ENCODE peak calls at places on chromosomes 12 and 14, in five cellular contexts. X is K562, W is A549, P is HepG2, J is GM12878. R is an unnamed sample.

GRCh38 chr14:53432378-53432802 is 279.3 kb upstream of the DDHD1 start:
- DNase-seq in W (peak), J (no peak), P (peak), X (peak), R (peak)

GRCh38 chr12:95970905-95971304 is 25.2 kb downstream of the HAL start:
- DNase-seq in J (no peak), P (no peak), X (no peak), W (no peak), R (peak)

GRCh38 chr12:45343269-45344051 is 127.6 kb downstream of the ANO6 start:
- DNase-seq in J (no peak), X (no peak), P (peak), W (peak), R (no peak)

GRCh38 chr14:100889641-100890040 is 13.9 kb downstream of the RTL1 start:
- DNase-seq in X (no peak), J (no peak), W (no peak), P (no peak), R (peak)

GRCh38 chr14:35414365-35414764 is 9.8 kb upstream of the NFKBIA start:
- DNase-seq in J (no peak), X (no peak), P (no peak), W (no peak), R (no peak)

GRCh38 chr12:68613209-68613904 is 2.7 kb downstream of the RAP1B start:
- DNase-seq in P (no peak), W (no peak), X (no peak), J (no peak), R (no peak)

GRCh38 chr14:58963873-58964597 is 224.4 kb upstream of the DAAM1 start:
- DNase-seq in P (no peak), J (no peak), X (no peak), W (no peak), R (no peak)

GRCh38 chr12:65699251-65699650 is 125.0 kb upstream of the HMGA2 start:
- DNase-seq in X (no peak), W (no peak), P (no peak), J (no peak), R (no peak)

GRCh38 chr14:48035836-48036235 is 360.4 kb upstream of the MDGA2 start:
- DNase-seq in J (no peak), W (no peak), X (no peak), P (no peak), R (peak)

GRCh38 chr12:16325426-16325825 is 22.0 kb upstream of the MGST1 start:
- DNase-seq in J (no peak), X (no peak), P (no peak), W (no peak), R (no peak)

GRCh38 chr12:99450231-99450630 is 197.3 kb upstream of the GARIN6 start:
- DNase-seq in J (no peak), W (no peak), P (no peak), X (no peak), R (no peak)

GRCh38 chr12:113161415-113162016 is 12.0 kb downstream of the CFAP73 start:
- DNase-seq in W (peak), X (peak), J (no peak), P (no peak), R (peak)

GRCh38 chr12:31702047-31702446 is 26.8 kb downstream of the AMN1 start:
- DNase-seq in J (no peak), P (no peak), X (no peak), W (no peak), R (no peak)

GRCh38 chr14:72666610-72667009 is 227.3 kb downstream of the DPF3 start:
- DNase-seq in W (peak), J (no peak), X (no peak), P (no peak), R (no peak)

GRCh38 chr14:99605299-99605961 is 1.4 kb upstream of the CCDC85C start:
- DNase-seq in X (peak), W (peak), P (peak), J (no peak), R (peak)

GRCh38 chr14:24609667-24610344 is at the start of gene GZMH:
- DNase-seq in J (no peak), X (no peak), P (no peak), W (no peak), R (no peak)

GRCh38 chr12:64009321-64010068 is 165.0 kb downstream of the SRGAP1 start:
- DNase-seq in X (no peak), W (no peak), J (peak), P (no peak), R (no peak)

GRCh38 chr12:42180990-42181611 is 36.4 kb upstream of the GXYLT1 start:
- DNase-seq in W (no peak), J (no peak), P (peak), X (no peak), R (no peak)

GRCh38 chr12:25689996-25690501 is 137.0 kb upstream of the LMNTD1 start:
- DNase-seq in X (no peak), P (no peak), J (no peak), W (no peak), R (no peak)

GRCh38 chr12:52496590-52497071 is 3.6 kb upstream of the KRT6A start:
- DNase-seq in P (no peak), W (peak), J (no peak), X (no peak), R (peak)

GRCh38 chr12:100699209-100699608 is 95.4 kb upstream of the ANO4 start:
- DNase-seq in W (no peak), P (no peak), X (no peak), J (peak), R (no peak)

GRCh38 chr12:114698566-114699163 is 14.7 kb upstream of the TBX3 start:
- DNase-seq in X (no peak), P (no peak), J (no peak), W (no peak), R (peak)

GRCh38 chr12:119693006-119693405 is 25.1 kb downstream of the PRKAB1 start:
- DNase-seq in P (no peak), W (no peak), X (no peak), J (no peak), R (no peak)

GRCh38 chr12:17609152-17609551 is 480.8 kb downstream of the RERGL start:
- DNase-seq in J (no peak), X (no peak), W (no peak), P (no peak), R (no peak)

GRCh38 chr12:132638541-132639408 is 20.2 kb downstream of the P2RX2 start:
- DNase-seq in P (peak), W (peak), J (no peak), X (peak), R (peak)
- TF ChIP-seq ESRRA in P (no peak), W (no peak), J (no peak), X (no peak), R (no peak)

GRCh38 chr12:94900496-94900895 is 103.0 kb downstream of the NDUFA12 start:
- DNase-seq in J (no peak), W (no peak), P (no peak), X (no peak), R (no peak)

GRCh38 chr12:94892544-94893267 is 110.8 kb downstream of the NDUFA12 start:
- DNase-seq in W (no peak), J (no peak), X (no peak), P (no peak), R (no peak)

GRCh38 chr12:94898388-94898787 is 105.1 kb downstream of the NDUFA12 start:
- DNase-seq in W (no peak), J (no peak), P (no peak), X (no peak), R (peak)
- TF ChIP-seq ESRRA in W (no peak), J (no peak), P (no peak), X (no peak), R (no peak)

GRCh38 chr14:105333613-105334364 is 19.2 kb downstream of the PACS2 start:
- DNase-seq in W (no peak), X (no peak), J (no peak), P (no peak), R (no peak)
- TF ChIP-seq ESRRA in W (no peak), X (no peak), J (no peak), P (no peak), R (no peak)

GRCh38 chr12:96986883-96987523 is 79.9 kb downstream of the NEDD1 start:
- DNase-seq in J (no peak), W (peak), X (peak), P (peak), R (no peak)
- TF ChIP-seq ESRRA in J (no peak), W (no peak), X (no peak), P (no peak), R (no peak)

GRCh38 chr12:105352049-105352448 is 21.6 kb downstream of the C12orf75 start:
- DNase-seq in W (no peak), J (peak), X (no peak), P (no peak), R (no peak)
- TF ChIP-seq ESRRA in W (no peak), J (no peak), X (no peak), P (no peak), R (no peak)

GRCh38 chr12:83954939-83955601 is 957.5 kb downstream of the SLC6A15 start:
- DNase-seq in W (no peak), P (no peak), X (no peak), J (no peak), R (peak)
- TF ChIP-seq ESRRA in W (no peak), P (no peak), X (no peak), J (no peak), R (no peak)

GRCh38 chr12:23648546-23648945 is 300.9 kb downstream of the SOX5 start:
- DNase-seq in P (no peak), X (no peak), W (no peak), J (no peak), R (no peak)
- TF ChIP-seq ESRRA in P (no peak), X (no peak), W (no peak), J (no peak), R (no peak)

GRCh38 chr14:55276736-55277135 is 5.5 kb downstream of the FBXO34 start:
- DNase-seq in J (no peak), W (no peak), X (no peak), P (no peak), R (no peak)
- TF ChIP-seq ESRRA in J (no peak), W (no peak), X (no peak), P (no peak), R (no peak)

DNA sequence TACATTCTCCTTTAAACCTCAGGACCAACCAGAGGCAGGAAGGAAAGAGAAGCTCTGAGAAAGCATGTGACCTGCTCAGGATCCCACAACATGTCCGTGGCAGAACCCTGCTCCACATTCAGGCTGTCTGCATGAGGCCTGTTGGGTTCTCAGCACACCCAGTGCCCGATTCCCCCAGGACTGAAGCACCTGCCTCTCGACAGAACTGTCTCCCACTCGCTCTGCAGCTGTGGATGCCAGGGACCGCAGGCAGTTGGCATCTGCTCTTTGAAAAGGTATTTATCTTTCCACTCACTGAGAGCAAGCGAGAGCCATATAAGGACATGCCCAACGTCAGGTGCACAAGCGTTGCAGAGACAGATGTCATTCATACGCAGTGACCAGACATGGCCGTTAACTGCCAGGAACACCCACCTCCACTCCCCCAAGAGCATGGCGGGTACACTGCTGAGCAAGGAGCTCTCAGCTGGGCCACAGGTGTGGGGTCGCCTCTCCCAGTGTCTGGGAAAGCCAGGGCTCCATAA is 18.9 kb downstream of the PITPNM2 start:
- DNase-seq in W (no peak), P (no peak), J (no peak), X (no peak), R (no peak)
- TF ChIP-seq ESRRA in W (no peak), P (no peak), J (no peak), X (no peak), R (no peak)